ENCODE peak calls at places on chromosomes 6 and 20, in seven cellular contexts. A is heart right ventricle; M is PC-9; E is HFFc6; J is cardiac fibroblast; B is CD4-positive, alpha-beta T cell; L is GM10248. Y is an unnamed sample.
A peak's percentile ranks its signal among the peaks of the same experiment; 100 is the strongest.

GRCh38 chr6:133834472-133835170 is 54.3 kb upstream of the TCF21 start:
- DNase-seq in M (no peak), A (no peak), J (no peak), B (no peak), E (no peak), L (no peak), Y (no peak)

GRCh38 chr6:113220832-113221231 is 636.3 kb upstream of the MARCKS start:
- DNase-seq in L (no peak), J (no peak), M (no peak), B (no peak), E (no peak), A (no peak), Y (no peak)

GRCh38 chr6:52331793-52332457 is 30.0 kb upstream of the PAQR8 start:
- DNase-seq in J (no peak), M (no peak), E (no peak), A (no peak), L (no peak), B (no peak), Y (no peak)

GRCh38 chr20:49601153-49601924 is 33.4 kb upstream of the PTGIS start:
- DNase-seq in E (no peak), J (no peak), L (no peak), M (no peak), B (no peak), A (no peak), Y (no peak)

GRCh38 chr6:140912686-140913085 is 1220.0 kb upstream of the GJE1 start:
- DNase-seq in E (no peak), M (no peak), A (no peak), J (no peak), B (no peak), L (no peak), Y (no peak)

GRCh38 chr20:52457826-52458225 is 266.2 kb upstream of the ZFP64 start:
- DNase-seq in B (no peak), M (peak; percentile 55), A (no peak), L (no peak), E (no peak), J (no peak), Y (no peak)

GRCh38 chr6:13717787-13718458 is 6.3 kb upstream of the RANBP9 start:
- DNase-seq in A (no peak), E (no peak), L (no peak), M (no peak), B (no peak), J (no peak), Y (no peak)

GRCh38 chr6:53322188-53323029 is 26.3 kb downstream of the ELOVL5 start:
- DNase-seq in B (no peak), A (no peak), E (peak; percentile 9), M (no peak), L (no peak), J (no peak), Y (no peak)

GRCh38 chr6:149723771-149724417 is 6.0 kb upstream of the LATS1 start:
- DNase-seq in L (peak; percentile 28), M (peak; percentile 51), B (peak; percentile 18), J (peak; percentile 88), A (peak; percentile 31), E (peak; percentile 83), Y (peak; percentile 32)

GRCh38 chr6:53103993-53104675 is 38.9 kb downstream of the FBXO9 start:
- DNase-seq in J (peak; percentile 9), E (peak; percentile 25), A (no peak), M (peak; percentile 42), L (no peak), B (no peak), Y (no peak)

GRCh38 chr6:133254552-133255228 is 13.5 kb downstream of the EYA4 start:
- DNase-seq in M (peak; percentile 70), E (no peak), L (peak; percentile 10), B (no peak), J (peak; percentile 20), A (no peak), Y (no peak)

GRCh38 chr6:163782436-163783003 is 368.0 kb downstream of the QKI start:
- DNase-seq in J (no peak), E (no peak), L (peak; percentile 28), M (no peak), B (no peak), A (no peak), Y (no peak)

GRCh38 chr6:158556113-158556512 is 3.8 kb upstream of the TMEM181 start:
- DNase-seq in L (no peak), B (no peak), J (no peak), M (no peak), A (no peak), E (no peak), Y (no peak)
- TF ChIP-seq CTCF in L (no peak), B (no peak), J (no peak), M (no peak), A (no peak), E (no peak), Y (no peak)

DNA sequence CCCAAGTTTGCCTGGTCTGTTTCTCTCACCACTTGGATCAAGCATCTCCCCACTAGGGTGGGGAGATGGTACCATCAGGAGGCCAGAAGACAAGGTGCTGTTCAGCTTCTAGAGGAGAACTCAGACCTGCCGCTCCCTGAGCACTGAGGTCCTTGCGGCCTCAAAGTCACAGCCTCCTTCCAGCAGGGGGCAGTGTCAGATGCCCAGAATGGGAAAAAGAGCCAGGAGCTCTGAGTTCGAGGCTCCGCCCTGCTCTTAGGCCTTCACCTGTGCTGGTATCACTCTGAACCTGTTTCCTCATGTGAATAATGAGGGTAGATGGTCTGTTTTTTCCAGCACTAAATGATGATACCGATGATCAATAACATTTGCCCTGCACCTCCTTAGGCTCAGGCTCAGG is 68.7 kb downstream of the TOX2 start:
- DNase-seq in B (peak; percentile 18), A (no peak), J (no peak), M (no peak), L (no peak), E (no peak), Y (peak; percentile 35)
- TF ChIP-seq CTCF in B (peak; percentile 25), A (no peak), J (peak; percentile 17), M (peak; percentile 65), L (peak; percentile 41), E (peak; percentile 76), Y (peak; percentile 37)

GRCh38 chr6:10170816-10171215 is 244.1 kb downstream of the TFAP2A start:
- DNase-seq in J (no peak), B (no peak), E (no peak), A (no peak), L (no peak), M (no peak), Y (no peak)
- TF ChIP-seq CTCF in J (no peak), B (no peak), E (no peak), A (no peak), L (no peak), M (no peak), Y (no peak)

GRCh38 chr6:90173262-90173926 is 123.2 kb downstream of the BACH2 start:
- DNase-seq in A (no peak), B (no peak), L (no peak), E (no peak), J (no peak), M (no peak), Y (no peak)
- TF ChIP-seq CTCF in A (no peak), B (no peak), L (no peak), E (no peak), J (no peak), M (no peak), Y (no peak)

DNA sequence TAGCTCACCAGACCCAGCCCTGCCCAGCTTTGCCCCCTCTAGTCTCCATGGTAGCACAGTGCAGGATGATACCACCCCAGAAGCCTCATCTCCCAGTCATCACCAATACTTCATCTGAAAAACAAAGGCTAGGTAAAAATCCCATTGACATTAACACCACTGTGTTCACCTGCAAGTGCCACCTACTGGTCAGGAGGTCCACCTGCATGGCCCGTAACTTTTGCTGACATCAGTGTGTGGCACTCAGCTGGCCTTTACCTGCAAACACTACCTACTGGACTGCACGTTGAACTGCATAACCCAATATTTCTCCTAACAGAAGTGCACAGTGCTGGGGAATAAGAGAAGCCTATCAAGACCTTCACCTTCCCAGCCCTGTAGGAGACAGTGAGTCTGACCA is 234.7 kb upstream of the ADGRB3 start:
- DNase-seq in E (no peak), L (no peak), J (no peak), A (no peak), M (no peak), B (no peak), Y (no peak)
- TF ChIP-seq CTCF in E (no peak), L (no peak), J (no peak), A (no peak), M (peak; percentile 34), B (no peak), Y (no peak)

GRCh38 chr6:143980921-143981320 is 27.1 kb downstream of the PLAGL1 start:
- DNase-seq in E (no peak), J (no peak), A (no peak), L (no peak), M (no peak), B (no peak), Y (no peak)

GRCh38 chr6:143982968-143983367 is 25.1 kb downstream of the PLAGL1 start:
- DNase-seq in J (no peak), L (no peak), E (no peak), A (no peak), M (no peak), B (no peak), Y (no peak)

GRCh38 chr6:143986463-143986862 is 21.6 kb downstream of the PLAGL1 start:
- DNase-seq in B (no peak), A (no peak), E (no peak), J (no peak), L (no peak), M (no peak), Y (no peak)

DNA sequence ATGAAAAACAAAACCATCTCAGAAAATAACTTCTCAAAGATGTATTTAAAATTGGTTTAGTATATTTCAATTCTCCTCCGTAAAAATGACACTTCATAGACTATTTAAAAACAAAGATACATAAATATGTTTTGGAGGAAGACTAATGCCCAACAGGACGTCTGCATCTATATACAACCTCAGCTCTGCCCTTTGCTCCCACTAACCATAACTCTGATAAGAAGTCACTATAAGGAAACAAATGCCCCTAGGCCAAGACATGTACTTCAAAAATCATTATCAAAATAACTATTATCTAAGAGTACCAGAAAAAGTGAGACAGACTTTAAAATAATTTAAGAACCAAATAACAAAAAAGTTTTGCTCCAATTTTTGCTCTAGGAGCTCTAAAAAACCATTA is 23.4 kb downstream of the PLAGL1 start:
- DNase-seq in J (no peak), A (no peak), M (no peak), E (no peak), B (no peak), L (no peak), Y (no peak)
- TF ChIP-seq CTCF in J (no peak), A (no peak), M (no peak), E (no peak), B (no peak), L (no peak), Y (no peak)